ENCODE peak calls at places on chromosomes 2 and 18, in nine cellular contexts. One of them, this sample, is unnamed. For H3K9me3, the result is how much of the 10 kb centered on the place peaks cover.

GRCh38 chr2:10477443-10478297 is 29.5 kb upstream of the ODC1 start:
- DNase-seq in CD4-positive, alpha-beta T cell: no peak
- DNase-seq in PC-3: no peak
- DNase-seq in effector memory CD4-positive, alpha-beta T cell: no peak
- DNase-seq in AG04450: no peak
- DNase-seq in ovary: no peak
- DNase-seq in fibroblast of lung: no peak
- DNase-seq in osteoblast: peak
- DNase-seq in IMR-90: no peak
- DNase-seq in this sample: no peak

GRCh38 chr18:5513947-5514346 is 29.9 kb downstream of the EPB41L3 start:
- DNase-seq in CD4-positive, alpha-beta T cell: no peak
- DNase-seq in PC-3: no peak
- DNase-seq in effector memory CD4-positive, alpha-beta T cell: no peak
- DNase-seq in AG04450: no peak
- DNase-seq in ovary: no peak
- DNase-seq in fibroblast of lung: no peak
- DNase-seq in osteoblast: no peak
- DNase-seq in IMR-90: no peak
- DNase-seq in this sample: no peak

GRCh38 chr2:157312866-157313486 is 12.6 kb downstream of the ERMN start:
- DNase-seq in CD4-positive, alpha-beta T cell: no peak
- DNase-seq in PC-3: peak
- DNase-seq in effector memory CD4-positive, alpha-beta T cell: no peak
- DNase-seq in AG04450: no peak
- DNase-seq in ovary: no peak
- DNase-seq in fibroblast of lung: no peak
- DNase-seq in osteoblast: no peak
- DNase-seq in IMR-90: peak
- DNase-seq in this sample: no peak

GRCh38 chr2:54903736-54904554 is 146.3 kb downstream of the RTN4 start:
- DNase-seq in CD4-positive, alpha-beta T cell: peak
- DNase-seq in PC-3: peak
- DNase-seq in effector memory CD4-positive, alpha-beta T cell: peak
- DNase-seq in AG04450: peak
- DNase-seq in ovary: no peak
- DNase-seq in fibroblast of lung: peak
- DNase-seq in osteoblast: peak
- DNase-seq in IMR-90: peak
- DNase-seq in this sample: no peak

GRCh38 chr18:13629841-13630747 is 96.3 kb downstream of the FAM210A start:
- DNase-seq in CD4-positive, alpha-beta T cell: peak
- DNase-seq in PC-3: peak
- DNase-seq in effector memory CD4-positive, alpha-beta T cell: no peak
- DNase-seq in AG04450: no peak
- DNase-seq in ovary: peak
- DNase-seq in fibroblast of lung: peak
- DNase-seq in osteoblast: peak
- DNase-seq in IMR-90: peak
- DNase-seq in this sample: peak

GRCh38 chr18:28176674-28176932 is 327 bp downstream of the CDH2 start:
- DNase-seq in CD4-positive, alpha-beta T cell: no peak
- DNase-seq in PC-3: peak
- DNase-seq in effector memory CD4-positive, alpha-beta T cell: no peak
- DNase-seq in AG04450: no peak
- DNase-seq in ovary: no peak
- DNase-seq in fibroblast of lung: no peak
- DNase-seq in osteoblast: no peak
- DNase-seq in IMR-90: no peak
- DNase-seq in this sample: no peak

GRCh38 chr2:187499941-187500532 is 52.0 kb upstream of the CALCRL start:
- DNase-seq in CD4-positive, alpha-beta T cell: no peak
- DNase-seq in PC-3: peak
- DNase-seq in effector memory CD4-positive, alpha-beta T cell: no peak
- DNase-seq in AG04450: peak
- DNase-seq in ovary: peak
- DNase-seq in fibroblast of lung: peak
- DNase-seq in osteoblast: no peak
- DNase-seq in IMR-90: peak
- DNase-seq in this sample: no peak

GRCh38 chr2:47155091-47155876 is at the start of gene STPG4:
- DNase-seq in CD4-positive, alpha-beta T cell: no peak
- DNase-seq in PC-3: no peak
- DNase-seq in effector memory CD4-positive, alpha-beta T cell: no peak
- DNase-seq in AG04450: no peak
- DNase-seq in ovary: no peak
- DNase-seq in fibroblast of lung: no peak
- DNase-seq in osteoblast: no peak
- DNase-seq in IMR-90: no peak
- DNase-seq in this sample: no peak

GRCh38 chr2:222318026-222318711 is 19.4 kb upstream of the PAX3 start:
- DNase-seq in CD4-positive, alpha-beta T cell: no peak
- DNase-seq in PC-3: peak
- DNase-seq in effector memory CD4-positive, alpha-beta T cell: no peak
- DNase-seq in AG04450: peak
- DNase-seq in ovary: no peak
- DNase-seq in fibroblast of lung: peak
- DNase-seq in osteoblast: peak
- DNase-seq in IMR-90: peak
- DNase-seq in this sample: no peak

GRCh38 chr2:135742307-135742838 is 718 bp downstream of the UBXN4 start:
- DNase-seq in CD4-positive, alpha-beta T cell: no peak
- DNase-seq in PC-3: peak
- DNase-seq in effector memory CD4-positive, alpha-beta T cell: no peak
- DNase-seq in AG04450: no peak
- DNase-seq in ovary: no peak
- DNase-seq in fibroblast of lung: peak
- DNase-seq in osteoblast: peak
- DNase-seq in IMR-90: peak
- DNase-seq in this sample: no peak

GRCh38 chr2:178241852-178242551 is 47.7 kb downstream of the OSBPL6 start:
- DNase-seq in CD4-positive, alpha-beta T cell: no peak
- DNase-seq in PC-3: peak
- DNase-seq in effector memory CD4-positive, alpha-beta T cell: no peak
- DNase-seq in AG04450: peak
- DNase-seq in ovary: peak
- DNase-seq in fibroblast of lung: peak
- DNase-seq in osteoblast: peak
- DNase-seq in IMR-90: peak
- DNase-seq in this sample: no peak

GRCh38 chr2:157628532-157629415 is at the start of gene ACVR1C:
- DNase-seq in CD4-positive, alpha-beta T cell: peak
- DNase-seq in PC-3: peak
- DNase-seq in effector memory CD4-positive, alpha-beta T cell: peak
- DNase-seq in AG04450: no peak
- DNase-seq in ovary: peak
- DNase-seq in fibroblast of lung: peak
- DNase-seq in osteoblast: peak
- DNase-seq in IMR-90: peak
- DNase-seq in this sample: peak

GRCh38 chr2:9897796-9898195 is 53.7 kb upstream of the GRHL1 start:
- DNase-seq in CD4-positive, alpha-beta T cell: no peak
- DNase-seq in PC-3: no peak
- DNase-seq in effector memory CD4-positive, alpha-beta T cell: no peak
- DNase-seq in AG04450: no peak
- DNase-seq in ovary: no peak
- DNase-seq in fibroblast of lung: peak
- DNase-seq in osteoblast: peak
- DNase-seq in IMR-90: peak
- DNase-seq in this sample: no peak

GRCh38 chr2:197628043-197628500 is 47.3 kb downstream of the RFTN2 start:
- DNase-seq in CD4-positive, alpha-beta T cell: no peak
- DNase-seq in PC-3: peak
- DNase-seq in effector memory CD4-positive, alpha-beta T cell: no peak
- DNase-seq in AG04450: no peak
- DNase-seq in ovary: no peak
- DNase-seq in fibroblast of lung: peak
- DNase-seq in osteoblast: peak
- DNase-seq in IMR-90: peak
- DNase-seq in this sample: no peak

GRCh38 chr2:85915606-85916303 is 27.0 kb upstream of the ST3GAL5 start:
- DNase-seq in CD4-positive, alpha-beta T cell: no peak
- DNase-seq in PC-3: no peak
- DNase-seq in effector memory CD4-positive, alpha-beta T cell: no peak
- DNase-seq in AG04450: no peak
- DNase-seq in ovary: no peak
- DNase-seq in fibroblast of lung: no peak
- DNase-seq in osteoblast: peak
- DNase-seq in IMR-90: peak
- DNase-seq in this sample: no peak

DNA sequence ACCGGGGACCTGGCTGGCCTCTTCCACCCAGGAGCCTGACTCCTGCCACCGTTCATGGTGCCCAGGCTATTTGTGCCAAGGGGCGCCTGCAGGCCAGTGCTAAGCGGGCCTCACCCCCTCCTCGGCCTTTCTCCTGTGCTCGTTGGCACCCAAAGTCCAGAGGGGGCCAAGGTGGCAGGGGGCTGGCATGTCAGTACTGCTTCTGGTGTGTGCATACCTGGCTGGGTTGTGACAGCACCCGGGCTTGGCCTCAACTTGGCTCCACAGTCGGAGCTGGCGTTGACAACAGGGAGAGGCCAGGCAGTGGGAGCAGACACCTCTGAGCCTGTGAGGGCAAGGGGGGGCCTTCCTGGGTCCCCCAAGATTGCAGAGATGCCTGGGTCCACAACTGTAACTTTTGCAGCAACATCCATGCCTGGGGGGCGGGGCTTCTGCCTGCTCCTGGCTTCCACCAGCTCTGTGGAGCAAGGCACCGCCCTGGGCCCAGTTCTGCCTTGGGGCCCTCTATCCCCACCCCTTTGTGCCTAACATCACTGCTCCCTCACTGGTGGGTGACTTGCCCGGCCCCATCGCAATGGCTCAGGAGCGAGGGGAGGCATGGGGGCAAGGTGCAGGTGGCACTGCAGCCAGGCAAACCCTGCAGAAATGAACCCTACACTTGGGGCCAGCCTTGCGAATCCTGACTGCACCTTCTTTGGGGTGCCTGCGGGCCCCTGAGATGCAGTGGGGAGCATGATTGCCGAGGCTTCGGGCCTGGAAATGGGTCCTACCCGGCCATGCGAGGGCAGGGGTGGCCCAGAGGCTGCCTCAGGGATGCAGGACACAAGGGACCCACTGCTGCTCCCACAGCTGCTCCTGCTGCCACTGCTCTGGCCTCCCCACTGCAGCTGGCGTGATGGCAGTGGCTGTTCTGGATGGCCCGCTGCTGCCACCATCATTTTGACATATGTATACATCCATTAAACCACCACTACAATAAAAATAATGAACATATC is 35.9 kb downstream of the PTPN4 start:
- DNase-seq in CD4-positive, alpha-beta T cell: no peak
- DNase-seq in PC-3: no peak
- DNase-seq in effector memory CD4-positive, alpha-beta T cell: no peak
- DNase-seq in AG04450: no peak
- DNase-seq in ovary: no peak
- DNase-seq in fibroblast of lung: no peak
- DNase-seq in osteoblast: no peak
- DNase-seq in IMR-90: no peak
- DNase-seq in this sample: no peak
- H3K9me3 ChIP-seq in CD4-positive, alpha-beta T cell: under half
- H3K9me3 ChIP-seq in PC-3: under half
- H3K9me3 ChIP-seq in effector memory CD4-positive, alpha-beta T cell: under half
- H3K9me3 ChIP-seq in AG04450: under half
- H3K9me3 ChIP-seq in ovary: under half
- H3K9me3 ChIP-seq in fibroblast of lung: under half
- H3K9me3 ChIP-seq in osteoblast: under half
- H3K9me3 ChIP-seq in IMR-90: under half
- H3K9me3 ChIP-seq in this sample: under half

DNA sequence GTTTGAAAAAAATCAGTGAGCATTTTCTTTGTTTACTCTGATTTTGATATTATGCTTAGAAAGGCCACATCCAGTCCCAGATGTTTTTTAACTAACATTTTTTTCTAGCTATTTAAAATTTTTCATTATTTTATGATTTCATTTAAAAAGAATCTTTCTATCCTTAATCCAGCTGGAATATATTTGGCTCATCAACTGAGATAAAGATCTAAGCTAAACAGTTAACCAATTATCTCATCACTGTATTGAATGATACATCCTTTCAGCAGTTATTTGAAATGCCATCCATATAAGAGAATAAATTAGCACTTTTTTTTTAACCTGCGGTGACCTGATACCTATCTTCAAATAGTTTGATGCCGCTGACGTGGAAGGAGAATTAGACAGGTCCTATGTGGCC is 245.5 kb upstream of the COPS8 start:
- DNase-seq in CD4-positive, alpha-beta T cell: no peak
- DNase-seq in PC-3: no peak
- DNase-seq in effector memory CD4-positive, alpha-beta T cell: no peak
- DNase-seq in AG04450: no peak
- DNase-seq in ovary: no peak
- DNase-seq in fibroblast of lung: no peak
- DNase-seq in osteoblast: no peak
- DNase-seq in IMR-90: no peak
- DNase-seq in this sample: no peak
- H3K9me3 ChIP-seq in CD4-positive, alpha-beta T cell: under half
- H3K9me3 ChIP-seq in PC-3: under half
- H3K9me3 ChIP-seq in effector memory CD4-positive, alpha-beta T cell: under half
- H3K9me3 ChIP-seq in AG04450: under half
- H3K9me3 ChIP-seq in ovary: under half
- H3K9me3 ChIP-seq in fibroblast of lung: under half
- H3K9me3 ChIP-seq in osteoblast: under half
- H3K9me3 ChIP-seq in IMR-90: under half
- H3K9me3 ChIP-seq in this sample: under half

DNA sequence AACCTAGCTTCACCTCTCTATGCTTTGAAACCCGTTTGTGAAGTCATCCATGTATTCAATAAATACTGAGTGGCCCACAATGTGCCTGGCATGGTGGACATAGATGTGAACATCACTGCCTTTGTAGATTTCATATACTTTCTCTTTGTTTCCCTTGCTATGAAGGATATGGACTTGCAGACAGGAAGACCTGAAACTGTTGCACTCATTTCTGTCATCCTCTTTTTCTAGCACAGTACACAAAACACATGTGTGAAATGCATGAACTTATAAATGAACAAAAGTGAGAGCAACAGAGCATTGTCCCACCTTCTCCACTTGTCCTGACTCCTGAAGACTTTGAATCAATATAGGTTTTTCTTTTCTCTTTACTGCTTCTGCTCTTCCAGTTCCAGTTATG is 249.4 kb upstream of the LINC00305 start:
- DNase-seq in CD4-positive, alpha-beta T cell: no peak
- DNase-seq in PC-3: no peak
- DNase-seq in effector memory CD4-positive, alpha-beta T cell: no peak
- DNase-seq in AG04450: no peak
- DNase-seq in ovary: no peak
- DNase-seq in fibroblast of lung: no peak
- DNase-seq in osteoblast: no peak
- DNase-seq in IMR-90: no peak
- DNase-seq in this sample: no peak
- H3K9me3 ChIP-seq in CD4-positive, alpha-beta T cell: under half
- H3K9me3 ChIP-seq in PC-3: under half
- H3K9me3 ChIP-seq in effector memory CD4-positive, alpha-beta T cell: under half
- H3K9me3 ChIP-seq in AG04450: under half
- H3K9me3 ChIP-seq in ovary: under half
- H3K9me3 ChIP-seq in fibroblast of lung: under half
- H3K9me3 ChIP-seq in osteoblast: under half
- H3K9me3 ChIP-seq in IMR-90: under half
- H3K9me3 ChIP-seq in this sample: under half

GRCh38 chr2:14297906-14298305 is 334.6 kb upstream of the LRATD1 start:
- DNase-seq in CD4-positive, alpha-beta T cell: no peak
- DNase-seq in PC-3: no peak
- DNase-seq in effector memory CD4-positive, alpha-beta T cell: no peak
- DNase-seq in AG04450: no peak
- DNase-seq in ovary: no peak
- DNase-seq in fibroblast of lung: no peak
- DNase-seq in osteoblast: no peak
- DNase-seq in IMR-90: no peak
- DNase-seq in this sample: no peak
- H3K9me3 ChIP-seq in CD4-positive, alpha-beta T cell: under half
- H3K9me3 ChIP-seq in PC-3: under half
- H3K9me3 ChIP-seq in effector memory CD4-positive, alpha-beta T cell: under half
- H3K9me3 ChIP-seq in AG04450: under half
- H3K9me3 ChIP-seq in ovary: under half
- H3K9me3 ChIP-seq in fibroblast of lung: under half
- H3K9me3 ChIP-seq in osteoblast: under half
- H3K9me3 ChIP-seq in IMR-90: under half
- H3K9me3 ChIP-seq in this sample: under half

This sample was measured in T-helper 17 cell.